ENCODE peak calls at places on chromosomes 16 and 17, in five cellular contexts. V is GM23338, N is neural crest cell, K is T-cell, L is T-helper 22 cell. P is an unnamed sample.

GRCh38 chr17:34110315-34110714 is 144.8 kb upstream of the CCL2 start:
- DNase-seq in V (peak; percentile 34), N (no peak), K (no peak), L (no peak), P (no peak)

GRCh38 chr16:80171746-80172145 is 369.0 kb upstream of the DYNLRB2 start:
- DNase-seq in V (no peak), N (no peak), K (no peak), L (no peak), P (no peak)

GRCh38 chr16:67187175-67187900 is 2.6 kb downstream of the EXOC3L1 start:
- DNase-seq in V (no peak), N (no peak), K (no peak), L (no peak), P (no peak)

GRCh38 chr17:27247071-27247957 is 46.6 kb upstream of the WSB1 start:
- DNase-seq in V (no peak), N (no peak), K (no peak), L (no peak), P (no peak)

GRCh38 chr16:57986196-57986595 is 14.3 kb downstream of the ZNF319 start:
- DNase-seq in V (no peak), N (no peak), K (no peak), L (no peak), P (no peak)

GRCh38 chr17:17535957-17536356 is 39.8 kb upstream of the RASD1 start:
- DNase-seq in V (no peak), N (no peak), K (no peak), L (no peak), P (no peak)

GRCh38 chr17:80204626-80205468 is 15.3 kb downstream of the SGSH start:
- DNase-seq in V (no peak), N (no peak), K (no peak), L (no peak), P (no peak)

GRCh38 chr17:81552244-81553017 is at the start of gene FAAP100:
- DNase-seq in V (peak; percentile 90), N (peak; percentile 76), K (peak; percentile 82), L (peak; percentile 71), P (peak; percentile 79)

GRCh38 chr16:48611329-48612137 is 1.6 kb upstream of the N4BP1 start:
- DNase-seq in V (peak; percentile 52), N (no peak), K (peak; percentile 95), L (peak; percentile 91), P (peak; percentile 82)

GRCh38 chr17:31967643-31968042 is 30.8 kb downstream of the SUZ12 start:
- DNase-seq in V (no peak), N (no peak), K (no peak), L (no peak), P (no peak)

GRCh38 chr16:79833559-79833958 is 233.0 kb upstream of the MAF start:
- DNase-seq in V (no peak), N (no peak), K (no peak), L (no peak), P (no peak)

GRCh38 chr16:54903047-54903446 is 27.6 kb upstream of the IRX5 start:
- DNase-seq in V (no peak), N (no peak), K (no peak), L (no peak), P (no peak)

GRCh38 chr16:67530013-67530939 is 1.6 kb downstream of the RIPOR1 start:
- DNase-seq in V (peak; percentile 54), N (no peak), K (peak; percentile 61), L (no peak), P (peak; percentile 31)

GRCh38 chr17:19683117-19683516 is 33.3 kb downstream of the SLC47A2 start:
- DNase-seq in V (no peak), N (no peak), K (no peak), L (no peak), P (no peak)

GRCh38 chr17:34125010-34125409 is 130.1 kb upstream of the CCL2 start:
- DNase-seq in V (no peak), N (no peak), K (no peak), L (no peak), P (no peak)

GRCh38 chr17:64005734-64006167 is 7.6 kb downstream of the PRR29 start:
- DNase-seq in V (no peak), N (no peak), K (no peak), L (no peak), P (no peak)

GRCh38 chr16:1496464-1496863 is 3.3 kb downstream of the TELO2 start:
- DNase-seq in V (no peak), N (no peak), K (no peak), L (no peak), P (no peak)

GRCh38 chr17:17682737-17683675 is 1.7 kb downstream of the RAI1 start:
- DNase-seq in V (peak; percentile 75), N (peak; percentile 61), K (peak; percentile 77), L (peak; percentile 57), P (peak; percentile 48)

GRCh38 chr17:36185416-36185815 is 9.0 kb upstream of the TBC1D3B start:
- DNase-seq in V (no peak), N (no peak), K (no peak), L (no peak), P (no peak)

GRCh38 chr17:957856-958421 is 21.6 kb downstream of the NXN start:
- DNase-seq in V (no peak), N (no peak), K (no peak), L (no peak), P (no peak)

GRCh38 chr16:84947022-84947421 is 64.3 kb downstream of the ZDHHC7 start:
- DNase-seq in V (no peak), N (no peak), K (no peak), L (no peak), P (no peak)

P was measured in T-helper 17 cell.